ENCODE peak calls at places on chromosomes 2 and 18, in seven cellular contexts. V is pancreas; J is PC-9; M is OCI-LY7; I is CD8-positive, alpha-beta T cell; E is upper lobe of right lung; S is body of pancreas. N is an unnamed sample.
A peak's percentile ranks its signal among the peaks of the same experiment; 100 is the strongest.

GRCh38 chr2:158457826-158458616 is 1.3 kb downstream of the PKP4 start:
- DNase-seq in V (peak; percentile 87), J (peak; percentile 74), M (peak; percentile 66), I (peak; percentile 26), E (peak; percentile 91), S (peak; percentile 91), N (peak; percentile 89)

GRCh38 chr2:38622210-38622609 is 19.5 kb upstream of the HNRNPLL start:
- DNase-seq in V (no peak), J (no peak), M (no peak), I (no peak), E (no peak), S (peak; percentile 12), N (no peak)

GRCh38 chr2:152508446-152508845 is 173.5 kb downstream of the FMNL2 start:
- DNase-seq in V (no peak), J (peak; percentile 37), M (no peak), I (no peak), E (no peak), S (no peak), N (no peak)

GRCh38 chr2:42926438-42927333 is 134.3 kb upstream of the HAAO start:
- DNase-seq in V (peak; percentile 84), J (no peak), M (no peak), I (no peak), E (no peak), S (peak; percentile 82), N (peak; percentile 65)

GRCh38 chr2:22221006-22221405 is 1097.2 kb downstream of the TDRD15 start:
- DNase-seq in V (no peak), J (no peak), M (no peak), I (no peak), E (no peak), S (no peak), N (no peak)

GRCh38 chr2:202115385-202116060 is 42.5 kb downstream of the KIAA2012 start:
- DNase-seq in V (no peak), J (peak; percentile 85), M (no peak), I (no peak), E (no peak), S (no peak), N (no peak)

GRCh38 chr2:126761256-126761980 is 105.5 kb downstream of the GYPC start:
- DNase-seq in V (no peak), J (no peak), M (no peak), I (no peak), E (no peak), S (no peak), N (peak; percentile 32)

GRCh38 chr2:45166229-45166890 is 157.1 kb upstream of the SIX2 start:
- DNase-seq in V (no peak), J (no peak), M (no peak), I (no peak), E (no peak), S (no peak), N (no peak)

GRCh38 chr2:191385416-191386160 is 140.4 kb downstream of the MYO1B start:
- DNase-seq in V (no peak), J (no peak), M (peak; percentile 43), I (no peak), E (no peak), S (no peak), N (no peak)

GRCh38 chr2:1633092-1633721 is 111.1 kb downstream of the PXDN start:
- DNase-seq in V (no peak), J (no peak), M (no peak), I (no peak), E (no peak), S (no peak), N (no peak)

GRCh38 chr2:104853926-104854506 is at the start of gene POU3F3:
- DNase-seq in V (peak; percentile 41), J (no peak), M (peak; percentile 91), I (no peak), E (peak; percentile 69), S (peak; percentile 56), N (peak; percentile 89)

DNA sequence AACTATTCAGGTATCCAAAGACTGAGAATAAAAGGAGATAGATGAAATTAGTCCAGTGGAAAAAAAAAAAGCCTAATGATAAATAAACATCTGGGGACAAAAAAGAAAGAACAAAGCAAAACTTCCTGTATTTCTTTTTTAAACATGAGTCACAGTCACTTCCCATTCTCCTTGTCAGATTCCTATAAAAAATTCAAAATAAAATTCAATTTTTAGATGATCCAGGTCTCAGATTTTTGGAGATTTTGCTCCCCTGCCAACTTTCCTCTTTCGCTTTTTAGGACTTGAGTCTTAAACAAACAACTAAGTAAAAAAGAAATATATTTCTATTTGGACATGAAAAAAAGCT is 127.4 kb downstream of the MEIS1 start:
- DNase-seq in V (no peak), J (no peak), M (no peak), I (no peak), E (no peak), S (no peak), N (no peak)
- H3K4me1 ChIP-seq in V (peaks cover 51% of the 10 kb centered on the region), J (peaks cover 8% of the 10 kb centered on the region), M (no peaks in the 10 kb centered on the region), I (no peaks in the 10 kb centered on the region), E (peaks cover 5% of the 10 kb centered on the region), S (peaks cover 48% of the 10 kb centered on the region), N (peaks cover 2% of the 10 kb centered on the region)

GRCh38 chr2:85502720-85503119 is 36.2 kb upstream of the MAT2A start:
- DNase-seq in V (no peak), J (no peak), M (no peak), I (no peak), E (no peak), S (no peak), N (no peak)
- H3K4me1 ChIP-seq in V (peaks cover 12% of the 10 kb centered on the region), J (peaks cover 65% of the 10 kb centered on the region), M (no peaks in the 10 kb centered on the region), I (no peaks in the 10 kb centered on the region), E (no peaks in the 10 kb centered on the region), S (peaks cover 20% of the 10 kb centered on the region), N (no peaks in the 10 kb centered on the region)

GRCh38 chr2:239283288-239283945 is 117.4 kb downstream of the HDAC4 start:
- DNase-seq in V (no peak), J (no peak), M (no peak), I (no peak), E (peak; percentile 51), S (no peak), N (no peak)
- H3K4me1 ChIP-seq in V (peaks cover 19% of the 10 kb centered on the region), J (peaks cover 24% of the 10 kb centered on the region), M (no peaks in the 10 kb centered on the region), I (peaks cover 44% of the 10 kb centered on the region), E (peaks cover 25% of the 10 kb centered on the region), S (peaks cover 27% of the 10 kb centered on the region), N (no peaks in the 10 kb centered on the region)

DNA sequence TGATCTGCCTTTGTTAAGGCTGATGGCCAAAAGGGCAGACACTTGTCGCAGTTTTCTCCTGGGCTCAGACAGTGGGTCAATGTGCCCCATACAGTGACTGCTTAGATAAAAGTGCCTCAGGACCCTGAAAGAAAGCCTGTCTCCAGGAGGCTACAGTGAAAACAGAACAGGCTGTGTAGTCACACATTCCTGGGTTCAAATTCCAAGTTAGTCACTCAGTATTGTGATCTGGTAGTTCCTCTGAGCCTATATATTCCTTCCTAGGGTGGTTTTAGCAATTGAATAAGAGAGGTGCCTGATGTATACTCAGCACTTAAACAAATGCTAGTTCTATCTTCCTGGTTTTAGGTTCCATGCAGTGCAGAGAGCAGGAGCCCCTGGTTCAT is 54.4 kb downstream of the RPL37A start:
- DNase-seq in V (no peak), J (no peak), M (no peak), I (no peak), E (no peak), S (no peak), N (no peak)
- H3K4me1 ChIP-seq in V (peaks cover 29% of the 10 kb centered on the region), J (no peaks in the 10 kb centered on the region), M (no peaks in the 10 kb centered on the region), I (no peaks in the 10 kb centered on the region), E (peaks cover 11% of the 10 kb centered on the region), S (peaks cover 41% of the 10 kb centered on the region), N (peaks cover 19% of the 10 kb centered on the region)

DNA sequence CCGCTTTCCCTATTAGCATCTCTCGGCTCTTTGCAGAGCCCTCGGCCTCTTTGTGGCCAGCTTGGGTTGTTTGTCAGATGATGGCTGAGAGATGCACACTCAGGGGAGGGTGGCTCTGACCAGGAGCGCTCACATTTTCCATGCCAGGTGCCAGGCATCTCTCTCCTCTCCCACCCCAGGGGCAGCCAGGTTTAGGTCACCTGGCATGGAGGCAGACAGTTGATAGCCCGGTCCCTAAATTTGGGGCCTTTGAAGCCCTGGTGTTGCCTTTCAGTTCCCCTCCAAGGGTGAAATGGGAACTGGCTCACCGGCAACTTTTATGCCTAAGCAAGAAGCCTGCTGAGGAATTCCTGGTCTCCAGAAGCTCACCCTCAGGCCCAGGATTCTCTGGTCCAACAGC is 19.1 kb downstream of the LBH start:
- DNase-seq in V (no peak), J (no peak), M (no peak), I (no peak), E (no peak), S (no peak), N (no peak)
- H3K4me1 ChIP-seq in V (peaks cover 27% of the 10 kb centered on the region), J (peaks cover 21% of the 10 kb centered on the region), M (no peaks in the 10 kb centered on the region), I (peaks cover 97% of the 10 kb centered on the region), E (peaks cover 63% of the 10 kb centered on the region), S (peaks cover 38% of the 10 kb centered on the region), N (peaks cover 6% of the 10 kb centered on the region)

DNA sequence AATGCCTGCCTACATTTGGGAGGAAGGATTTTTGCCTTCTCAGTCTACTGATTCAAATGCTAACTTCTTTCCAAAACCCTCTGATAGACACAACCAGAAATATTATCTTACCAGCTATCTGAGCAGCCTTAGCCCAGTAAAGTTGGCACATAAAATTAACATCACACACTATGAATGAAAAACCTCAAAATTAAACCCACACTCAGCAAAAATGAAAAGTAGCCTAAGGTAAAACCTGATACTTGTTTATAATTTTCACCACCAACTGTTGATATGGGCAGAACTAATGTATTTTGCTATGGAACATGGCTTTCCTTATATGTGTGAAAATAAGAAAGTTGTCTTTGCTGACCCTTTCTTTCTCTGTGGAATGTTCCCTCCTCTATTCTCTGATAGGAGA is 226.0 kb downstream of the DPP10 start:
- DNase-seq in V (no peak), J (no peak), M (no peak), I (no peak), E (no peak), S (no peak), N (no peak)
- H3K4me1 ChIP-seq in V (no peaks in the 10 kb centered on the region), J (no peaks in the 10 kb centered on the region), M (no peaks in the 10 kb centered on the region), I (no peaks in the 10 kb centered on the region), E (no peaks in the 10 kb centered on the region), S (no peaks in the 10 kb centered on the region), N (no peaks in the 10 kb centered on the region)

GRCh38 chr18:35074581-35074980 is 33.4 kb downstream of the MAPRE2 start:
- DNase-seq in V (no peak), J (no peak), M (no peak), I (no peak), E (no peak), S (no peak), N (no peak)
- H3K4me1 ChIP-seq in V (peaks cover 8% of the 10 kb centered on the region), J (no peaks in the 10 kb centered on the region), M (peaks cover 5% of the 10 kb centered on the region), I (peaks cover 6% of the 10 kb centered on the region), E (peaks cover 38% of the 10 kb centered on the region), S (peaks cover 4% of the 10 kb centered on the region), N (peaks cover 11% of the 10 kb centered on the region)

DNA sequence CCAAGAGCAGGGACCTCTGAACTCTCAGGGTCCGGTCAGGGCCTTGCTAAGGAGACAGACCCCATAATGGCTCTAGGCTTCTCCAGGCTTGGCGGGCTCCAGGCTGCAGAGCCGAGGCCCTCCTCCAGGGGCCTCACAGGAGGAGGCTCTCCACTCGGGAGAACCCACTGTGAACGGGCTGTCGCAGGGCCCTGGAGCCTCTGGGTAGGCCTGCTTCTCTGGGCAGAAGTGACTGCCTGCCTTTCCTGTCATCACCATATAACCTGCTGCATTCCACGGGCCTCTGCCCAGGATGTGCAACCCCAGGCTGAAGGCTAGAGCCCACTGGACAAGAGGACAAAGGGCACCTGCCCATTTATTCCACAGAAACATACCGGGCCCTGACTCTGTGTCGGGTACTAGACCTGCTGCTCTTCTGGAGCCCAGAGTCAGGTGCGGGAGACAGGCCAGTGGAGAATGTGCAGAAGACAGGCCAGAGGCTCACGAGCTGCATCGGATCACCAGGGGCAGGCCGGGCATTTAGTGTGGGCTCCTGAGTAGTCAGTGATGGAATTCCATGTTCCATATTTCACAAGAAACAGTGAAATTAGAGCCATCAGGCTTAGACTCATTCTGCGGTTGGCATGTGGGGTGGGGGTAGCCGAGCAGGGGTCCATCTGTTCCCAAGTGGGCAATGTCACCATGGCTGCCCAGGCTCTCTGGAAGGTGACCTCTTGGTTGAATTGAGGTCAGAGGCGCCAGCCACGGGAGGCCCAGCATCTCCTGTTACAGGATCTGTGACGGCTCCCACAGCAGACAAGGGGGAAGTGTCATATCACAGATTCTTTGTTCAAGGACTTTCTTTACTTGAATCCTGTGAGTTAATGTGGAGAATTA is 220.8 kb downstream of the SH3RF3 start:
- DNase-seq in V (peak; percentile 10), J (no peak), M (no peak), I (no peak), E (peak; percentile 53), S (no peak), N (peak; percentile 65)
- H3K4me1 ChIP-seq in V (peaks cover 5% of the 10 kb centered on the region), J (peaks cover 8% of the 10 kb centered on the region), M (no peaks in the 10 kb centered on the region), I (peaks cover 48% of the 10 kb centered on the region), E (peaks cover 39% of the 10 kb centered on the region), S (peaks cover 11% of the 10 kb centered on the region), N (no peaks in the 10 kb centered on the region)